ENCODE peak calls at places on chromosomes 6 and 20, in seven cellular contexts. M, V, R, A, O, T and H are unnamed samples.
A peak's percentile ranks its signal among the peaks of the same experiment; 100 is the strongest.

GRCh38 chr6:93376026-93376540 is 43.3 kb downstream of the EPHA7 start:
- DNase-seq in M (no peak), V (no peak), O (no peak), R (no peak), T (no peak), A (no peak), H (no peak)

GRCh38 chr6:141580121-141580520 is 552.6 kb upstream of the GJE1 start:
- DNase-seq in R (no peak), M (no peak), A (no peak), V (no peak), T (no peak), O (no peak), H (no peak)

GRCh38 chr6:32819729-32820128 is 2.9 kb upstream of the HLA-DOB start:
- DNase-seq in A (no peak), R (no peak), V (no peak), T (peak; percentile 71), M (peak; percentile 87), O (peak; percentile 35), H (no peak)

GRCh38 chr6:22298393-22299010 is 1.7 kb upstream of the PRL start:
- DNase-seq in M (no peak), R (no peak), A (no peak), V (no peak), O (no peak), T (no peak), H (no peak)

GRCh38 chr20:37329481-37330165 is 16.3 kb upstream of the SRC start:
- DNase-seq in M (no peak), R (no peak), A (no peak), T (no peak), V (no peak), O (no peak), H (no peak)

GRCh38 chr6:30071081-30071818 is 4.3 kb downstream of the PPP1R11 start:
- DNase-seq in M (no peak), R (no peak), V (no peak), O (no peak), T (peak; percentile 39), A (no peak), H (no peak)

GRCh38 chr6:157650261-157650640 is 172.8 kb upstream of the SNX9 start:
- DNase-seq in R (no peak), V (no peak), O (no peak), M (no peak), T (no peak), A (no peak), H (no peak)

GRCh38 chr6:27662770-27663169 is 189.9 kb upstream of the ZNF184 start:
- DNase-seq in O (no peak), M (no peak), A (no peak), V (no peak), T (no peak), R (no peak), H (no peak)

GRCh38 chr6:8434727-8435092 is 635 bp downstream of the SLC35B3 start:
- DNase-seq in V (peak; percentile 49), T (no peak), A (no peak), O (no peak), R (no peak), M (no peak), H (no peak)

GRCh38 chr20:5001174-5002076 is at the start of gene SLC23A2:
- DNase-seq in A (peak; percentile 19), M (no peak), T (no peak), R (peak; percentile 62), O (peak; percentile 50), V (no peak), H (no peak)

GRCh38 chr6:22904413-22904812 is 335.0 kb downstream of the HDGFL1 start:
- DNase-seq in M (no peak), T (no peak), R (no peak), V (no peak), O (peak; percentile 98), A (no peak), H (no peak)

GRCh38 chr20:4090756-4091331 is 75.5 kb upstream of the RNF24 start:
- DNase-seq in A (no peak), M (peak; percentile 68), V (no peak), R (no peak), O (peak; percentile 46), T (peak; percentile 65), H (no peak)

GRCh38 chr20:63228786-63229185 is 6.9 kb upstream of the BIRC7 start:
- DNase-seq in O (no peak), T (no peak), A (no peak), R (no peak), M (no peak), V (no peak), H (no peak)

GRCh38 chr20:54063998-54064676 is 6.3 kb downstream of the BCAS1 start:
- DNase-seq in O (no peak), V (no peak), R (peak; percentile 70), T (no peak), A (no peak), M (no peak), H (no peak)

GRCh38 chr6:127247114-127248096 is 19.3 kb upstream of the RNF146 start:
- DNase-seq in O (no peak), V (no peak), A (no peak), T (no peak), M (no peak), R (no peak), H (no peak)

GRCh38 chr6:137313928-137314855 is 95.0 kb upstream of the IFNGR1 start:
- DNase-seq in R (peak; percentile 59), V (peak; percentile 75), O (peak; percentile 71), T (peak; percentile 39), A (peak; percentile 74), M (peak; percentile 50), H (peak; percentile 83)

GRCh38 chr6:130889423-130889822 is 62.2 kb downstream of the SMLR1 start:
- DNase-seq in A (no peak), M (no peak), V (no peak), O (no peak), R (no peak), T (no peak), H (no peak)

GRCh38 chr6:43804550-43805223 is 34.7 kb downstream of the VEGFA start:
- DNase-seq in A (no peak), O (no peak), T (no peak), M (no peak), R (no peak), V (peak; percentile 78), H (no peak)

GRCh38 chr20:31930758-31931157 is 21.1 kb downstream of the PDRG1 start:
- DNase-seq in M (no peak), A (peak; percentile 28), V (no peak), O (no peak), T (no peak), R (no peak), H (no peak)

GRCh38 chr6:72031471-72031870 is 145.1 kb downstream of the RIMS1 start:
- DNase-seq in A (no peak), R (no peak), M (no peak), O (no peak), V (no peak), T (no peak), H (no peak)

GRCh38 chr6:123965894-123966293 is 162.2 kb downstream of the NKAIN2 start:
- DNase-seq in A (no peak), O (peak; percentile 66), T (no peak), M (no peak), V (peak; percentile 69), R (no peak), H (no peak)

GRCh38 chr20:44448753-44449546 is 26.7 kb upstream of the TTPAL start:
- DNase-seq in A (no peak), O (peak; percentile 72), R (peak; percentile 20), T (no peak), V (peak; percentile 35), M (no peak), H (peak; percentile 18)

GRCh38 chr6:166381733-166382499 is 824 bp downstream of the MPC1 start:
- DNase-seq in R (peak; percentile 87), A (peak; percentile 76), O (peak; percentile 52), T (peak; percentile 36), M (peak; percentile 27), V (peak; percentile 89), H (peak; percentile 85)

GRCh38 chr20:55424446-55424845 is 580.9 kb downstream of the CBLN4 start:
- DNase-seq in R (no peak), M (no peak), O (no peak), A (no peak), T (no peak), V (no peak), H (no peak)

GRCh38 chr20:53003420-53003819 is 31.3 kb downstream of the TSHZ2 start:
- DNase-seq in M (no peak), A (no peak), R (no peak), T (no peak), O (no peak), V (no peak), H (no peak)

GRCh38 chr20:4490595-4491280 is 231.0 kb upstream of the PRND start:
- DNase-seq in M (no peak), T (peak; percentile 76), R (no peak), V (no peak), O (no peak), A (no peak), H (no peak)

GRCh38 chr20:64090165-64090564 is 6.0 kb upstream of the LKAAEAR1 start:
- DNase-seq in R (no peak), M (no peak), V (no peak), A (no peak), T (no peak), O (peak; percentile 34), H (no peak)

GRCh38 chr6:146915671-146916127 is 288.5 kb upstream of the STXBP5 start:
- DNase-seq in O (peak; percentile 8), M (peak; percentile 72), R (no peak), T (peak; percentile 62), V (no peak), A (no peak), H (peak; percentile 38)

GRCh38 chr6:145924600-145924999 is 39.6 kb downstream of the SHPRH start:
- DNase-seq in O (no peak), T (no peak), V (no peak), M (no peak), A (no peak), R (no peak), H (no peak)

GRCh38 chr6:22248513-22249308 is 48.1 kb downstream of the PRL start:
- DNase-seq in O (no peak), M (peak; percentile 93), A (no peak), R (no peak), V (no peak), T (no peak), H (no peak)

GRCh38 chr6:5303711-5304110 is 42.4 kb downstream of the FARS2 start:
- DNase-seq in O (no peak), V (no peak), R (no peak), M (no peak), A (no peak), T (no peak), H (no peak)

GRCh38 chr6:54535568-54535967 is 227.3 kb downstream of the TINAG start:
- DNase-seq in O (no peak), V (no peak), A (no peak), R (no peak), M (no peak), T (no peak), H (no peak)